ENCODE peak calls at places on chromosomes 5 and 9, in seven cellular contexts. S is activated T-helper 1 cell treated with anti-CD3 and anti-CD28 coated beads, Interleukin-12 subunit alpha, Interleukin-12 subunit beta, Interleukin-2, Interleukin-4 antibody, amounts not matched to agents 30 ng/mL and 10 ng/mL and 1 ng/mL, durations not matched to agents 14 hours and 24 hours and 36 hours; V is HFF-Myc; O is RWPE1; L is hepatocyte; R is occipital lobe; T is CD8-positive, alpha-beta memory T cell. D is an unnamed sample.
A peak's percentile ranks its signal among the peaks of the same experiment; 100 is the strongest.

GRCh38 chr5:131545856-131546255 is 89.2 kb downstream of the RAPGEF6 start:
- DNase-seq in S (no peak), V (no peak), O (peak; percentile 28), L (no peak), R (no peak), T (no peak), D (no peak)

GRCh38 chr5:50888754-50889153 is 222.3 kb downstream of the PARP8 start:
- DNase-seq in S (no peak), V (no peak), O (no peak), L (no peak), R (no peak), T (no peak), D (no peak)

GRCh38 chr5:158120760-158121159 is 261.8 kb upstream of the CLINT1 start:
- DNase-seq in S (no peak), V (no peak), O (no peak), L (no peak), R (no peak), T (no peak), D (no peak)

GRCh38 chr5:118605761-118606160 is 382.6 kb downstream of the DTWD2 start:
- DNase-seq in S (no peak), V (no peak), O (no peak), L (no peak), R (no peak), T (no peak), D (no peak)

GRCh38 chr5:58335518-58335917 is 124.4 kb downstream of the PLK2 start:
- DNase-seq in S (no peak), V (no peak), O (no peak), L (no peak), R (no peak), T (no peak), D (no peak)

GRCh38 chr9:137556069-137556838 is 4.6 kb downstream of the MRPL41 start:
- DNase-seq in S (no peak), V (no peak), O (no peak), L (peak; percentile 57), R (no peak), T (no peak), D (no peak)

GRCh38 chr9:109509625-109510024 is 11.5 kb upstream of the PTPN3 start:
- DNase-seq in S (no peak), V (no peak), O (no peak), L (no peak), R (no peak), T (no peak), D (no peak)

GRCh38 chr9:106622148-106622547 is 240.8 kb upstream of the ZNF462 start:
- DNase-seq in S (no peak), V (no peak), O (no peak), L (no peak), R (no peak), T (no peak), D (no peak)